ENCODE peak calls at places on chromosomes 5 and 9, in eight cellular contexts. One of them, this sample, is unnamed.

GRCh38 chr9:76595645-76596044 is 136.7 kb downstream of the GCNT1 start:
- DNase-seq in body of pancreas: no peak
- DNase-seq in HCT116: no peak
- DNase-seq in ovary: no peak
- DNase-seq in brain microvascular endothelial cell: no peak
- DNase-seq in lung: no peak
- DNase-seq in esophagus muscularis mucosa: no peak
- DNase-seq in cardiac muscle cell: no peak
- DNase-seq in this sample: no peak

GRCh38 chr9:109903515-109904138 is 123.6 kb downstream of the PALM2AKAP2 start:
- DNase-seq in HCT116: peak; percentile 76
- DNase-seq in cardiac muscle cell: peak; percentile 66
- DNase-seq in esophagus muscularis mucosa: no peak
- DNase-seq in lung: peak; percentile 66
- DNase-seq in brain microvascular endothelial cell: peak; percentile 64
- DNase-seq in body of pancreas: peak; percentile 55
- DNase-seq in ovary: peak; percentile 48
- DNase-seq in this sample: no peak

GRCh38 chr9:105662184-105663104 is at the start of gene TAL2:
- DNase-seq in esophagus muscularis mucosa: no peak
- DNase-seq in HCT116: no peak
- DNase-seq in cardiac muscle cell: no peak
- DNase-seq in lung: no peak
- DNase-seq in ovary: no peak
- DNase-seq in brain microvascular endothelial cell: no peak
- DNase-seq in body of pancreas: no peak
- DNase-seq in this sample: no peak

GRCh38 chr5:142772766-142773293 is 2.7 kb downstream of the ARHGAP26 start:
- DNase-seq in esophagus muscularis mucosa: no peak
- DNase-seq in body of pancreas: no peak
- DNase-seq in HCT116: no peak
- DNase-seq in cardiac muscle cell: no peak
- DNase-seq in brain microvascular endothelial cell: no peak
- DNase-seq in lung: no peak
- DNase-seq in ovary: no peak
- DNase-seq in this sample: no peak

GRCh38 chr5:177036443-177036842 is 13.9 kb downstream of the ZNF346 start:
- DNase-seq in HCT116: no peak
- DNase-seq in ovary: no peak
- DNase-seq in body of pancreas: no peak
- DNase-seq in esophagus muscularis mucosa: no peak
- DNase-seq in lung: no peak
- DNase-seq in cardiac muscle cell: no peak
- DNase-seq in brain microvascular endothelial cell: no peak
- DNase-seq in this sample: no peak

GRCh38 chr5:125151150-125151932 is 404.9 kb upstream of the ZNF608 start:
- DNase-seq in esophagus muscularis mucosa: no peak
- DNase-seq in body of pancreas: no peak
- DNase-seq in ovary: no peak
- DNase-seq in cardiac muscle cell: no peak
- DNase-seq in brain microvascular endothelial cell: no peak
- DNase-seq in lung: no peak
- DNase-seq in HCT116: no peak
- DNase-seq in this sample: no peak

GRCh38 chr9:75464726-75465125 is 376.4 kb downstream of the OSTF1 start:
- DNase-seq in ovary: no peak
- DNase-seq in HCT116: no peak
- DNase-seq in cardiac muscle cell: no peak
- DNase-seq in brain microvascular endothelial cell: no peak
- DNase-seq in esophagus muscularis mucosa: no peak
- DNase-seq in body of pancreas: no peak
- DNase-seq in lung: no peak
- DNase-seq in this sample: no peak

GRCh38 chr9:120368799-120369198 is 211.2 kb downstream of the CDK5RAP2 start:
- DNase-seq in lung: no peak
- DNase-seq in ovary: no peak
- DNase-seq in cardiac muscle cell: no peak
- DNase-seq in esophagus muscularis mucosa: no peak
- DNase-seq in HCT116: no peak
- DNase-seq in body of pancreas: no peak
- DNase-seq in brain microvascular endothelial cell: no peak
- DNase-seq in this sample: no peak

GRCh38 chr5:127517110-127517479 is 345 bp upstream of the PRRC1 start:
- DNase-seq in lung: no peak
- DNase-seq in brain microvascular endothelial cell: no peak
- DNase-seq in esophagus muscularis mucosa: no peak
- DNase-seq in HCT116: no peak
- DNase-seq in body of pancreas: no peak
- DNase-seq in ovary: no peak
- DNase-seq in cardiac muscle cell: no peak
- DNase-seq in this sample: no peak

GRCh38 chr9:4297795-4298254 is 2.0 kb downstream of the GLIS3 start:
- DNase-seq in esophagus muscularis mucosa: no peak
- DNase-seq in HCT116: no peak
- DNase-seq in ovary: peak; percentile 84
- DNase-seq in cardiac muscle cell: peak; percentile 85
- DNase-seq in lung: peak; percentile 66
- DNase-seq in brain microvascular endothelial cell: peak; percentile 63
- DNase-seq in body of pancreas: peak; percentile 63
- DNase-seq in this sample: no peak

DNA sequence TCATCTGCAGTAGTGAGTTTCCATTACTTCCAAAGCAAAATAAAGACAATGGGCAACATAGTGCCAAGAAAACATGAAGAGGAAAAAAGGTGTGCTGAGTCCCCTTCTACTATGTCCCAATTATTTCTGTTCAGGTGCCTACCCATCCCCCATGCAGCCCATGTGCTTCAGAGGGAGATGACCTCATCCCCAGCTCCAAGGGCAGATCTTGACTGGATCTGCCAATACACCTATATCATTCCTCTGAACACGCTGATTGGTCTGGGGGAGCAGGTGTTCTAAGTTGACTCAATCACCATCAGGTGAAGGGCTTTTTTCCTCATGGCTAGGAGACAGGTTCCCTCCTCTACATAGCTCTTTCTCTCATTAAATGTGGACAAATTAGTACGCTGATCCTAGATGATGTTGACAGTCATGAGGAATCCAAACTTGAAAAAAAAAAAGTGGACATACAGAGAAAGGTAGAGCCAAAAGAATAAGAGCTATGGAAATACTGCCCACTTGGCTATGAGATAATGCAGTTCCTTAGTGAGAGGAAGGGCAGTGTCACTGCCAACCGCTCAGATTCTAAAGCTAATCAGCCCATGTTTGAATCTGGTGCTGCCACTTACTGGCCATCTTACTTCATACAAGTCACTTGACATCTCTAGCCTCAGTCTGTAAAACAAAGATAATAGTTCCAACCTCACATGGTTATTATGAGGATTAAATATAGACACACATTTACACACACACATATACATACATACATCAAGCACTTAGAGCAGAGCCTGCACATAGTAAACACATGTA is 23.1 kb downstream of the PRELID2 start:
- DNase-seq in HCT116: no peak
- DNase-seq in brain microvascular endothelial cell: peak; percentile 53
- DNase-seq in cardiac muscle cell: peak; percentile 37
- DNase-seq in esophagus muscularis mucosa: peak; percentile 29
- DNase-seq in body of pancreas: peak; percentile 30
- DNase-seq in ovary: no peak
- DNase-seq in lung: no peak
- DNase-seq in this sample: no peak
- TF ChIP-seq CTCF in HCT116: peak; percentile 19
- TF ChIP-seq CTCF in brain microvascular endothelial cell: peak; percentile 54
- TF ChIP-seq CTCF in cardiac muscle cell: peak; percentile 43
- TF ChIP-seq CTCF in esophagus muscularis mucosa: peak; percentile 4
- TF ChIP-seq CTCF in body of pancreas: no peak
- TF ChIP-seq CTCF in ovary: no peak
- TF ChIP-seq CTCF in lung: peak; percentile 19
- TF ChIP-seq CTCF in this sample: peak; percentile 11

DNA sequence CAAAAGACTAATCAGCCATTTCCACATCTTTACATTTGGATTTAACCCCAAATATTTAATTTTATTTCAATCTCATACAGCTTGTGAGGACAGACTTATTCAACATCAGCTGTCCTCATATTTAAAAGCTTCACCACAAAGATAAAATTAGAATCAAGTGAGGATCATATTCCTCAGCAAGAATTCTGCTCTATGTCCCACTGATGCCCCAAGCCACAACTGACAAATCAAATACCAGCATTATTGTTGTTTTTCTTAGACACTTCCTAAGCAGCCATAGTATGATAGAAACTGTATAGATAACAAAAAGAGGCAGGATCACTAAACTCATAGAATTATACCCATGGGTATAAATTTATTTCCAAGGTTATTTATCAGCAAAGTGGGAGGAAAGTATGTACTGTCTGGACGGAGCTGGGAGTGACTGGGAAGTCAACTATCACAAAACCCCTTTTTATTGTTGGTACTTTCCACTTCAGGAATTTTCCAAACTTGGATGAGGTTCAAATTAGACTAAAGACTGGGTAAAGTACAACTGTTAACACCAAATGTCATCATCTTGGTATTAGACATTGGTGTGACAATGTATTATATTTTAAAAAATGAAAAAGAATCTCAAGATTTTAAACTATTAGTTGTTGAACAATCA is 29.8 kb upstream of the MYOT start:
- DNase-seq in ovary: no peak
- DNase-seq in body of pancreas: no peak
- DNase-seq in HCT116: no peak
- DNase-seq in brain microvascular endothelial cell: peak; percentile 56
- DNase-seq in esophagus muscularis mucosa: no peak
- DNase-seq in lung: no peak
- DNase-seq in cardiac muscle cell: no peak
- DNase-seq in this sample: no peak
- H3K4me3 ChIP-seq in ovary: no peak overlapping the region
- H3K4me3 ChIP-seq in body of pancreas: no peak overlapping the region
- H3K4me3 ChIP-seq in HCT116: no peak overlapping the region
- H3K4me3 ChIP-seq in brain microvascular endothelial cell: no peak overlapping the region
- H3K4me3 ChIP-seq in esophagus muscularis mucosa: no peak overlapping the region
- H3K4me3 ChIP-seq in lung: no peak overlapping the region
- H3K4me3 ChIP-seq in cardiac muscle cell: no peak overlapping the region
- H3K4me3 ChIP-seq in this sample: no peak overlapping the region

GRCh38 chr5:170348069-170348702 is 41.0 kb downstream of the KCNMB1 start:
- DNase-seq in HCT116: no peak
- DNase-seq in cardiac muscle cell: no peak
- DNase-seq in lung: no peak
- DNase-seq in body of pancreas: no peak
- DNase-seq in esophagus muscularis mucosa: no peak
- DNase-seq in ovary: no peak
- DNase-seq in brain microvascular endothelial cell: no peak
- DNase-seq in this sample: no peak

GRCh38 chr5:170355601-170356098 is 33.5 kb downstream of the KCNMB1 start:
- DNase-seq in HCT116: no peak
- DNase-seq in lung: peak; percentile 52
- DNase-seq in ovary: no peak
- DNase-seq in esophagus muscularis mucosa: no peak
- DNase-seq in cardiac muscle cell: no peak
- DNase-seq in brain microvascular endothelial cell: no peak
- DNase-seq in body of pancreas: peak; percentile 57
- DNase-seq in this sample: no peak

GRCh38 chr5:170357853-170358497 is 31.2 kb downstream of the KCNMB1 start:
- DNase-seq in ovary: peak; percentile 50
- DNase-seq in cardiac muscle cell: no peak
- DNase-seq in lung: peak; percentile 76
- DNase-seq in esophagus muscularis mucosa: peak; percentile 95
- DNase-seq in HCT116: no peak
- DNase-seq in brain microvascular endothelial cell: no peak
- DNase-seq in body of pancreas: no peak
- DNase-seq in this sample: no peak

GRCh38 chr5:170353946-170354345 is 35.2 kb downstream of the KCNMB1 start:
- DNase-seq in esophagus muscularis mucosa: no peak
- DNase-seq in ovary: no peak
- DNase-seq in cardiac muscle cell: no peak
- DNase-seq in body of pancreas: no peak
- DNase-seq in HCT116: no peak
- DNase-seq in brain microvascular endothelial cell: no peak
- DNase-seq in lung: no peak
- DNase-seq in this sample: no peak

DNA sequence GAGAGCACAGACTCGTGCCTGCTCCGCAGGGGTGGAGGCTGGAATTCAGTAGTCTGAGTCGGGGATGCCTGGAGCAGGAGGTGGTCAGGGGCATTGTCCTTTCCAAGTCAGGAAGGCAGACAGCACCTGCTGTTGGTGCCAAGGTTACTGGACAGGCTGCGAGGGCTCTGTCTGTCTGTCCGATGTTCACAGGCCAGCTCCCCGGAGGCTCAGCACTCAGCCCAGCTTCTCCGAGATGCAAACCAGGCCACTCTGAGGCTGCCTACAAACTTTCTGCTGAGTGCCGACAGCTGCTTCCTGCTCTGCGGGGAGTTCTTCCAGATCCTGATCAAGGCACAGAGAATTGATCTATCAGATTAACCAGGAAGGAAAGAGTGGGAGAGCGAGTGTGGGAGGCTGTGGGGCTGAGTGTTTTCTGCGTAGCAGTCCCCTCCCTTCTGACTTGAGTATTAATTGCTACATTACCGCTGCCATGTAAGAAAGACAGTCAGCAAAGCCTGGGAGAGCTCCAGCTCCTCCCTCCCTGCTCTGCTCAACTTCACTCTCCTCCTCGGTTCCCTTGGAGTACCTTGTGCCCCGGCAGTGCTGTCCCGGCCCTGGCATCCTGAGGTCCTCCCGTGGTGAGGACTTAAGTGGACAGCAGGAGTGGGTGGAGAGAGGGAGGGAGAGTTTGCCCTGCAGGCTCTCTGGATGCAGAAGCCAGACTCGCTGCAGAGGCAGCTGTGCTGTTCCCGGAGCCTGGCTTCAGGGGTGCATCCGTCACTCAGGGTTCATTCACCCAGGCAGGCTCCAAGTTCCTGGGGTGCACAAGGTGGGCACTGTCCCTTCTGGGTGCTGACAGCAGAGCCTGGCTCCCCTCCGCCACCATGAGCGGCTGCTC is 35.9 kb downstream of the KCNMB1 start:
- DNase-seq in ovary: no peak
- DNase-seq in lung: no peak
- DNase-seq in body of pancreas: no peak
- DNase-seq in brain microvascular endothelial cell: no peak
- DNase-seq in esophagus muscularis mucosa: no peak
- DNase-seq in cardiac muscle cell: peak; percentile 52
- DNase-seq in HCT116: no peak
- DNase-seq in this sample: no peak
- H3K27me3 ChIP-seq in ovary: no peaks in the 10 kb centered on the region
- H3K27me3 ChIP-seq in lung: no peaks in the 10 kb centered on the region
- H3K27me3 ChIP-seq in body of pancreas: no peaks in the 10 kb centered on the region
- H3K27me3 ChIP-seq in brain microvascular endothelial cell: peaks cover 29% of the 10 kb centered on the region
- H3K27me3 ChIP-seq in esophagus muscularis mucosa: no peaks in the 10 kb centered on the region
- H3K27me3 ChIP-seq in cardiac muscle cell: no peaks in the 10 kb centered on the region
- H3K27me3 ChIP-seq in HCT116: peaks cover 82% of the 10 kb centered on the region
- H3K27me3 ChIP-seq in this sample: peaks cover 43% of the 10 kb centered on the region

DNA sequence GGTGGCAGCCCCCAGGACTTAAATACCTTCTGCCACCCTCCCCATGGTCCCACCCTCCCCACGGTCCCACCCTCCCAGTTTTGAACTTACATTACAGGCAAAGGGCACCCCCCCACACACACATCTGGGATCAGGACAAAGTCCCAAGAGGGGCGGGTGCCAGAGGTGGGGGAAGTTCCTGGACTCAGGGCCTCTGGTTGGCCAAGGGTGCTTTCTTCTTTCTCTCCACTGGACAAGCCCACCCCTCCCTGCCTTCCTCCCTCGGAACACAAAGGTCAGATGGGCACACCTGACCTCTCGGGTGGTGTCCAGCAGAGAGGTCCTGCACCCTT is 19.1 kb upstream of the RALGDS start:
- DNase-seq in cardiac muscle cell: no peak
- DNase-seq in body of pancreas: no peak
- DNase-seq in lung: no peak
- DNase-seq in esophagus muscularis mucosa: no peak
- DNase-seq in ovary: no peak
- DNase-seq in HCT116: no peak
- DNase-seq in brain microvascular endothelial cell: no peak
- DNase-seq in this sample: no peak
- TF ChIP-seq CTCF in cardiac muscle cell: no peak
- TF ChIP-seq CTCF in body of pancreas: no peak
- TF ChIP-seq CTCF in lung: no peak
- TF ChIP-seq CTCF in esophagus muscularis mucosa: no peak
- TF ChIP-seq CTCF in ovary: no peak
- TF ChIP-seq CTCF in HCT116: no peak
- TF ChIP-seq CTCF in brain microvascular endothelial cell: no peak
- TF ChIP-seq CTCF in this sample: no peak

This sample was measured in kidney epithelial cell.